ENCODE peak calls at places on chromosomes 4 and X, in five cellular contexts. F is dermis microvascular lymphatic vessel endothelial cell; Y is stimulated activated naive CD4-positive, alpha-beta T cell treated with Interleukin-2 at 50 U/mL for 16 hours; K is stimulated activated CD4-positive, alpha-beta T cell treated with anti-CD3 and anti-CD28 coated beads, Interleukin-1b, Interleukin-23, amount 100 ng/mL, for 1 hour; Q is uterus. B is an unnamed sample.

GRCh38 chr4:26821677-26822503 is 38.8 kb upstream of the STIM2 start:
- DNase-seq in Q (no peak), F (peak), K (no peak), Y (no peak), B (no peak)

GRCh38 chr4:41257257-41257900 is 651 bp downstream of the UCHL1 start:
- DNase-seq in Y (peak), K (peak), Q (peak), F (no peak), B (peak)

GRCh38 chr4:112521123-112522116 is 5.4 kb upstream of the NEUROG2 start:
- DNase-seq in K (no peak), Q (no peak), F (no peak), Y (no peak), B (no peak)

GRCh38 chrX:72041166-72041565 is 90.5 kb downstream of the RTL5 start:
- DNase-seq in K (no peak), Q (no peak), F (no peak), Y (no peak), B (no peak)

GRCh38 chr4:123299212-123299651 is 97.4 kb upstream of the SPRY1 start:
- DNase-seq in F (peak), Q (no peak), Y (no peak), K (no peak), B (no peak)

GRCh38 chr4:151781026-151781425 is 20.2 kb upstream of the GATB start:
- DNase-seq in K (no peak), Q (no peak), Y (no peak), F (no peak), B (no peak)

GRCh38 chrX:66015152-66015827 is 24.6 kb downstream of the VSIG4 start:
- DNase-seq in Q (no peak), F (no peak), Y (no peak), K (no peak), B (no peak)

GRCh38 chr4:82780398-82781231 is 18.0 kb downstream of the SCD5 start:
- DNase-seq in Q (peak), Y (no peak), K (no peak), F (peak), B (peak)

GRCh38 chr4:40992472-40993298 is 221.7 kb downstream of the APBB2 start:
- DNase-seq in Y (no peak), Q (no peak), K (no peak), F (no peak), B (no peak)

GRCh38 chrX:12788645-12789044 is 2.6 kb upstream of the PRPS2 start:
- DNase-seq in K (no peak), Y (no peak), Q (no peak), F (no peak), B (no peak)

GRCh38 chrX:29397506-29397905 is 810.3 kb downstream of the IL1RAPL1 start:
- DNase-seq in K (no peak), F (no peak), Q (no peak), Y (no peak), B (no peak)

GRCh38 chrX:48938721-48939416 is 18.5 kb downstream of the OTUD5 start:
- DNase-seq in F (no peak), Y (peak), Q (no peak), K (peak), B (no peak)